ENCODE peak calls at places on chromosomes 11 and 22, in seven cellular contexts. S is stimulated activated CD8-positive, alpha-beta memory T cell treated with anti-CD3 and anti-CD28 coated beads, Interleukin-7, amount 100 ng/mL, for 48 hours; N is ELR; B is AML-193; J is activated CD4-positive, alpha-beta T cell treated with anti-CD3 and anti-CD28 coated beads for 4 hours; D is activated naive CD4-positive, alpha-beta T cell treated with anti-CD3 and anti-CD28 coated beads for 36 hours; O is fibroblast of the conjunctiva. A is an unnamed sample.

GRCh38 chr11:46457659-46458058 is 66.1 kb upstream of the CHRM4 start:
- DNase-seq in S (no peak), N (no peak), B (no peak), J (no peak), D (no peak), O (no peak), A (peak)

GRCh38 chr11:92866679-92867282 is 102.7 kb upstream of the MTNR1B start:
- DNase-seq in S (no peak), N (no peak), B (no peak), J (no peak), D (no peak), O (no peak), A (no peak)

GRCh38 chr22:29784451-29785361 is 17.5 kb downstream of the UQCR10 start:
- DNase-seq in S (no peak), N (no peak), B (no peak), J (no peak), D (no peak), O (no peak), A (peak)

GRCh38 chr11:101127348-101127698 is 2.3 kb downstream of the PGR start:
- DNase-seq in S (no peak), N (no peak), B (no peak), J (no peak), D (no peak), O (no peak), A (no peak)

GRCh38 chr11:123822591-123822990 is 16.4 kb upstream of the OR6M1 start:
- DNase-seq in S (no peak), N (no peak), B (no peak), J (no peak), D (no peak), O (no peak), A (peak)

GRCh38 chr11:33161120-33162005 is at the start of gene CSTF3:
- DNase-seq in S (peak), N (peak), B (peak), J (peak), D (peak), O (peak), A (peak)

GRCh38 chr11:83222499-83222898 is 29.0 kb downstream of the ANKRD42 start:
- DNase-seq in S (no peak), N (peak), B (no peak), J (no peak), D (no peak), O (no peak), A (no peak)

GRCh38 chr11:96264364-96264763 is 78.6 kb downstream of the MAML2 start:
- DNase-seq in S (no peak), N (peak), B (no peak), J (no peak), D (no peak), O (no peak), A (peak)

GRCh38 chr11:123197711-123198110 is 2.7 kb upstream of the CLMP start:
- DNase-seq in S (peak), N (peak), B (no peak), J (no peak), D (peak), O (no peak), A (peak)

GRCh38 chr22:43539572-43540533 is 128.0 kb downstream of the MPPED1 start:
- DNase-seq in S (no peak), N (no peak), B (no peak), J (no peak), D (no peak), O (no peak), A (no peak)

GRCh38 chr11:76783294-76783900 is at the start of gene TSKU:
- DNase-seq in S (no peak), N (peak), B (no peak), J (no peak), D (no peak), O (no peak), A (peak)

GRCh38 chr22:35549338-35549737 is 8.7 kb downstream of the RASD2 start:
- DNase-seq in S (no peak), N (no peak), B (no peak), J (no peak), D (no peak), O (no peak), A (no peak)